ENCODE peak calls at places on chromosome 19, in nine cellular contexts. One of them, this sample, is unnamed.

GRCh38 chr19:5789886-5790572 is 934 bp downstream of the DUS3L start:
- DNase-seq in cardiac muscle cell: no peak
- DNase-seq in heart left ventricle: no peak
- DNase-seq in IMR-90: no peak
- DNase-seq in GM20000: no peak
- DNase-seq in GM19239: no peak
- DNase-seq in endothelial cell: no peak
- DNase-seq in ELR: no peak
- DNase-seq in NCI-H1105 treated with DMSO at 0.1 percent for 48 hours: no peak
- DNase-seq in this sample: no peak

GRCh38 chr19:47414469-47414868 is 4.9 kb downstream of the MEIS3 start:
- DNase-seq in cardiac muscle cell: no peak
- DNase-seq in heart left ventricle: no peak
- DNase-seq in IMR-90: no peak
- DNase-seq in GM20000: no peak
- DNase-seq in GM19239: no peak
- DNase-seq in endothelial cell: peak
- DNase-seq in ELR: peak
- DNase-seq in NCI-H1105 treated with DMSO at 0.1 percent for 48 hours: no peak
- DNase-seq in this sample: no peak

GRCh38 chr19:6599866-6600454 is 9.0 kb upstream of the CD70 start:
- DNase-seq in cardiac muscle cell: no peak
- DNase-seq in heart left ventricle: no peak
- DNase-seq in IMR-90: no peak
- DNase-seq in GM20000: no peak
- DNase-seq in GM19239: no peak
- DNase-seq in endothelial cell: no peak
- DNase-seq in ELR: no peak
- DNase-seq in NCI-H1105 treated with DMSO at 0.1 percent for 48 hours: no peak
- DNase-seq in this sample: no peak

GRCh38 chr19:46427518-46427917 is 1.2 kb downstream of the PNMA8C start:
- DNase-seq in cardiac muscle cell: no peak
- DNase-seq in heart left ventricle: no peak
- DNase-seq in IMR-90: no peak
- DNase-seq in GM20000: no peak
- DNase-seq in GM19239: no peak
- DNase-seq in endothelial cell: no peak
- DNase-seq in ELR: no peak
- DNase-seq in NCI-H1105 treated with DMSO at 0.1 percent for 48 hours: no peak
- DNase-seq in this sample: no peak

GRCh38 chr19:8081569-8082550 is 29.3 kb downstream of the CCL25 start:
- DNase-seq in cardiac muscle cell: peak
- DNase-seq in heart left ventricle: no peak
- DNase-seq in IMR-90: no peak
- DNase-seq in GM20000: no peak
- DNase-seq in GM19239: no peak
- DNase-seq in endothelial cell: no peak
- DNase-seq in ELR: no peak
- DNase-seq in NCI-H1105 treated with DMSO at 0.1 percent for 48 hours: no peak
- DNase-seq in this sample: no peak

GRCh38 chr19:9128171-9128570 is 1.4 kb upstream of the OR7G3 start:
- DNase-seq in cardiac muscle cell: peak
- DNase-seq in heart left ventricle: no peak
- DNase-seq in IMR-90: peak
- DNase-seq in GM20000: no peak
- DNase-seq in GM19239: no peak
- DNase-seq in endothelial cell: no peak
- DNase-seq in ELR: peak
- DNase-seq in NCI-H1105 treated with DMSO at 0.1 percent for 48 hours: no peak
- DNase-seq in this sample: no peak

GRCh38 chr19:49111218-49111998 is 2.8 kb upstream of the LIN7B start:
- DNase-seq in cardiac muscle cell: no peak
- DNase-seq in heart left ventricle: no peak
- DNase-seq in IMR-90: no peak
- DNase-seq in GM20000: no peak
- DNase-seq in GM19239: no peak
- DNase-seq in endothelial cell: no peak
- DNase-seq in ELR: no peak
- DNase-seq in NCI-H1105 treated with DMSO at 0.1 percent for 48 hours: no peak
- DNase-seq in this sample: no peak

GRCh38 chr19:1276620-1277007 is 1.3 kb downstream of the FAM174C start:
- DNase-seq in cardiac muscle cell: no peak
- DNase-seq in heart left ventricle: no peak
- DNase-seq in IMR-90: no peak
- DNase-seq in GM20000: no peak
- DNase-seq in GM19239: no peak
- DNase-seq in endothelial cell: no peak
- DNase-seq in ELR: no peak
- DNase-seq in NCI-H1105 treated with DMSO at 0.1 percent for 48 hours: no peak
- DNase-seq in this sample: no peak

GRCh38 chr19:44796701-44797115 is 12.2 kb upstream of the BCAM start:
- DNase-seq in cardiac muscle cell: peak
- DNase-seq in heart left ventricle: peak
- DNase-seq in IMR-90: peak
- DNase-seq in GM20000: no peak
- DNase-seq in GM19239: no peak
- DNase-seq in endothelial cell: peak
- DNase-seq in ELR: no peak
- DNase-seq in NCI-H1105 treated with DMSO at 0.1 percent for 48 hours: no peak
- DNase-seq in this sample: no peak

GRCh38 chr19:2329528-2329927 is 1.0 kb downstream of the SPPL2B start:
- DNase-seq in cardiac muscle cell: no peak
- DNase-seq in heart left ventricle: no peak
- DNase-seq in IMR-90: no peak
- DNase-seq in GM20000: no peak
- DNase-seq in GM19239: no peak
- DNase-seq in endothelial cell: no peak
- DNase-seq in ELR: no peak
- DNase-seq in NCI-H1105 treated with DMSO at 0.1 percent for 48 hours: no peak
- DNase-seq in this sample: no peak

GRCh38 chr19:13765395-13766094 is 1.2 kb downstream of the MRI1 start:
- DNase-seq in cardiac muscle cell: no peak
- DNase-seq in heart left ventricle: no peak
- DNase-seq in IMR-90: no peak
- DNase-seq in GM20000: peak
- DNase-seq in GM19239: no peak
- DNase-seq in endothelial cell: no peak
- DNase-seq in ELR: peak
- DNase-seq in NCI-H1105 treated with DMSO at 0.1 percent for 48 hours: no peak
- DNase-seq in this sample: no peak

GRCh38 chr19:37346091-37346490 is 24.8 kb upstream of the ZNF527 start:
- DNase-seq in cardiac muscle cell: no peak
- DNase-seq in heart left ventricle: no peak
- DNase-seq in IMR-90: no peak
- DNase-seq in GM20000: no peak
- DNase-seq in GM19239: no peak
- DNase-seq in endothelial cell: no peak
- DNase-seq in ELR: no peak
- DNase-seq in NCI-H1105 treated with DMSO at 0.1 percent for 48 hours: no peak
- DNase-seq in this sample: no peak

This sample was measured in NCI-H526.